ENCODE peak calls at places on chromosomes 16 and 17, in nine cellular contexts. V is colonic mucosa; G is tibial artery; N is CD4-positive, CD25-positive, alpha-beta regulatory T cell; Q is PC-9; L is breast epithelium; A is caudate nucleus; S is ascending aorta; D is ovary. O is an unnamed sample.

GRCh38 chr17:31900877-31901276 is 631 bp downstream of the UTP6 start:
- DNase-seq in A (no peak), Q (peak), V (no peak), L (no peak), D (no peak), N (no peak), G (no peak), S (no peak), O (no peak)

GRCh38 chr16:65125322-65125721 is 3.5 kb upstream of the CDH11 start:
- DNase-seq in G (no peak), V (no peak), A (no peak), D (no peak), Q (no peak), L (no peak), S (no peak), N (no peak), O (no peak)

GRCh38 chr17:74274060-74274702 is at the start of gene DNAI2:
- DNase-seq in N (peak), Q (no peak), A (no peak), S (no peak), G (no peak), L (no peak), V (no peak), D (no peak), O (peak)

GRCh38 chr16:4675864-4676786 is 17.2 kb upstream of the NUDT16L1 start:
- DNase-seq in V (no peak), Q (no peak), A (no peak), D (peak), N (peak), G (no peak), S (no peak), L (no peak), O (peak)

GRCh38 chr16:52547001-52547833 is at the start of gene TOX3:
- DNase-seq in Q (no peak), N (no peak), L (no peak), G (no peak), S (no peak), A (no peak), D (no peak), V (peak), O (peak)

GRCh38 chr16:49681449-49681848 is 174.5 kb downstream of the ZNF423 start:
- DNase-seq in N (no peak), A (no peak), L (no peak), D (no peak), Q (no peak), S (no peak), G (no peak), V (no peak), O (no peak)

GRCh38 chr17:61309857-61310256 is 89.8 kb upstream of the TBX2 start:
- DNase-seq in A (no peak), S (peak), N (no peak), L (no peak), V (no peak), D (no peak), G (no peak), Q (no peak), O (no peak)

GRCh38 chr16:82995927-82996441 is 369.2 kb downstream of the CDH13 start:
- DNase-seq in L (no peak), S (peak), D (no peak), N (no peak), Q (no peak), V (peak), G (no peak), A (no peak), O (no peak)

GRCh38 chr17:49217651-49218413 is 7.3 kb downstream of the ABI3 start:
- DNase-seq in Q (no peak), A (no peak), G (peak), D (no peak), N (peak), L (no peak), V (peak), S (peak), O (peak)

DNA sequence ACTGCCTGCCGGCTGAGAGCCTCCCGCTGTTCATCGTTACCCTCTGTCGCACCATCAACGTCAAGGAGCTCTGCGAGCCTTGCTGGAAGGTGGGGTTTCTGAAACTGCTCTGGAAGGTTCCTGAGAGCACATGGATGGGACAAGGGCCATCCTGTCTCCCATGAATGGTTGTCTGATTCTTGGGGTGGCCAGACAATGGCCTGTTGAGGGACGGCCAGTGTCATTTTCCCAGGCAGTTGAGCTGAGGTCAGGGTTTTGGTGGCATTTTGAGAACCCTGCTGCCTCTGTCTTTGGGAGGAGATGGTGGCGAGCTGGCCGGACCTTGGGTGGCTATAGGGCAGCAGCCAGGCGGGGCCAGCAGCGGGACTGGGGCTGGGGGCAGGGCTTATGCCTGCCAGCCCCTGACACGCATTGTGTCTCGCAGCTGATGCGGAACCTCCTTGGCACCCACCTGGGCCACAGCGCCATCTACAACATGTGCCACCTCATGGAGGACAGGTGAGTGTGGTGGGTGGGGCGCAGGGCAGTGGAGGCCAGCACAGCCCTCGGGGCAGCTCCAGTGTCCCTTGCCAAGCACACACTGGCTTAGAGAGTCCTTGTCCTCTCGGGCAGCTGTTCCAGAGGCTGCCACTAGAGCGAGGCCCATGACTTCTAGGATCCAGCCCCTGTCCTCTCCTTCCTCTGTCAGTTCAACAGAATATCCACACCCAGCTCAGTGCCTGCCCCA is 9.1 kb downstream of the TSC2 start:
- DNase-seq in N (no peak), V (no peak), D (no peak), S (no peak), Q (no peak), A (no peak), L (no peak), G (no peak), O (no peak)
- H3K27ac ChIP-seq in N (no peak), V (no peak), D (no peak), S (no peak), Q (no peak), A (no peak), L (no peak), G (no peak), O (no peak)

DNA sequence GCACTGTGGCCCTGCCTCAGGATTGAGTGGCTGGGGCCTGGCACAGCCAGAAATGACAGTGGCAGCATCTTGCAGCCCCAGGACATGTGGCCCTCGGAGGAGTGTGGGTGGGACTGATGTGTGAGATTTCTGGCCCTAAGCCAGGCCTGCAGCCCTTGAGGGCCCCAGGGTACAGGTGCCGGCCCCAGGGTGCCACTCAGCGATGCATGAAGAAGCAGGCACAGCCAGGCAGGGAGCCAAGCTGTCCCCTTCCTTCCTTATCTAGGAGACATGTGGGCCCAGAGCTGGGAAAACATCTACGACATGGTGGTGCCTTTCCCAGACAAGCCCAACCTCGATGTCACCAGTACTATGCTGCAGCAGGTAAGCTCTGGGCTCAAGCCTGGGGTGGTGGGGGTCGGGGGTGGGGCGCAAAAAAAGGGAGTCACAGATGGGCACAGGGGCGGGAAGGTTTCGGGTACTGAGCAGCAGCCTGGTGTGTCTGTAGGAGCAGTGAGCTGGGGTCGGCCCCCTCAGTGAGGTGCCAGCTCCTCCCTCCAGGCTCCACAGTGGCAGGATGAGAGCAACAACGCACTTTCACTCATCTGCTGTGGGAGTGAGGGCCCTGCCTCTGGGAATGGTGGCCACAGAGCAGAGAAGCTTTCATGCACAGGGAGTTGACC is 4.1 kb downstream of the ACE start:
- DNase-seq in V (no peak), G (no peak), A (no peak), L (no peak), Q (peak), D (no peak), S (no peak), N (no peak), O (no peak)
- H3K27ac ChIP-seq in V (no peak), G (no peak), A (no peak), L (no peak), Q (no peak), D (no peak), S (no peak), N (no peak), O (no peak)

GRCh38 chr16:30894540-30895368 is 877 bp upstream of the BCL7C start:
- DNase-seq in V (no peak), S (no peak), A (no peak), N (no peak), G (no peak), L (no peak), D (no peak), Q (no peak), O (peak)

GRCh38 chr16:30893744-30894539 is at the start of gene BCL7C:
- DNase-seq in D (peak), S (peak), Q (peak), V (peak), G (peak), N (peak), A (peak), L (peak), O (peak)

GRCh38 chr16:30896890-30897730 is 696 bp downstream of the CTF1 start:
- DNase-seq in G (peak), Q (peak), S (peak), V (peak), N (peak), D (peak), L (peak), A (peak), O (peak)

GRCh38 chr16:30896203-30896889 is at the start of gene CTF1:
- DNase-seq in N (no peak), V (peak), Q (peak), D (peak), G (peak), S (peak), L (peak), A (no peak), O (peak)

GRCh38 chr16:30895592-30896202 is 717 bp upstream of the CTF1 start:
- DNase-seq in L (no peak), S (no peak), D (peak), N (no peak), Q (no peak), A (no peak), V (no peak), G (no peak), O (peak)
- H3K27ac ChIP-seq in L (peak), S (peak), D (peak), N (peak), Q (peak), A (peak), V (peak), G (peak), O (peak)

GRCh38 chr17:987931-988330 is 8.4 kb upstream of the NXN start:
- DNase-seq in Q (no peak), L (no peak), A (no peak), V (no peak), S (no peak), G (no peak), D (no peak), N (no peak), O (no peak)
- H3K27ac ChIP-seq in Q (no peak), L (no peak), A (no peak), V (no peak), S (no peak), G (no peak), D (no peak), N (no peak), O (no peak)